ENCODE peak calls at places on chromosome 17, in ten cellular contexts. M is psoas muscle, E is ELR, B is progenitor cell of endocrine pancreas, H is gastrocnemius medialis, Q is cardiac septum, C is globus pallidus, A is COR-L47, V is left colon, S is skeletal muscle cell. P is an unnamed sample.

GRCh38 chr17:80146121-80147034 is 550 bp downstream of the EIF4A3 start:
- DNase-seq in M (no peak), E (peak; percentile 43), B (peak; percentile 32), H (peak; percentile 16), Q (no peak), C (no peak), A (no peak), V (peak; percentile 34), S (no peak), P (no peak)

GRCh38 chr17:75270218-75270965 is 639 bp downstream of the MIF4GD start:
- DNase-seq in M (peak; percentile 82), E (peak; percentile 83), B (peak; percentile 46), H (peak; percentile 93), Q (peak; percentile 86), C (peak; percentile 54), A (peak; percentile 36), V (peak; percentile 75), S (peak; percentile 43), P (no peak)

GRCh38 chr17:5715478-5715877 is 131.2 kb upstream of the NLRP1 start:
- DNase-seq in M (no peak), E (no peak), B (no peak), H (no peak), Q (no peak), C (peak; percentile 27), A (no peak), V (no peak), S (no peak), P (no peak)

GRCh38 chr17:37791434-37791833 is 46.6 kb upstream of the HNF1B start:
- DNase-seq in M (no peak), E (peak; percentile 37), B (no peak), H (no peak), Q (no peak), C (no peak), A (no peak), V (no peak), S (no peak), P (no peak)

GRCh38 chr17:77734371-77735050 is 224.0 kb upstream of the TNRC6C start:
- DNase-seq in M (peak; percentile 92), E (peak; percentile 36), B (peak; percentile 8), H (peak; percentile 72), Q (peak; percentile 94), C (peak; percentile 93), A (peak; percentile 89), V (peak; percentile 86), S (peak; percentile 12), P (no peak)

GRCh38 chr17:4555863-4556646 is 871 bp upstream of the MYBBP1A start:
- DNase-seq in M (no peak), E (no peak), B (no peak), H (no peak), Q (no peak), C (no peak), A (no peak), V (no peak), S (no peak), P (no peak)

GRCh38 chr17:73249700-73250099 is 12.0 kb downstream of the CPSF4L start:
- DNase-seq in M (no peak), E (no peak), B (no peak), H (no peak), Q (peak; percentile 2), C (no peak), A (no peak), V (no peak), S (no peak), P (no peak)

GRCh38 chr17:74864866-74865395 is 5.2 kb upstream of the GRIN2C start:
- DNase-seq in M (peak; percentile 75), E (peak; percentile 75), B (peak; percentile 77), H (peak; percentile 67), Q (peak; percentile 89), C (peak; percentile 75), A (peak; percentile 59), V (no peak), S (no peak), P (no peak)

GRCh38 chr17:41403409-41404023 is 6.1 kb upstream of the KRT31 start:
- DNase-seq in M (no peak), E (peak; percentile 58), B (no peak), H (no peak), Q (no peak), C (no peak), A (no peak), V (no peak), S (no peak), P (no peak)

GRCh38 chr17:8153550-8153956 is 1.3 kb upstream of the PER1 start:
- DNase-seq in M (peak; percentile 86), E (peak; percentile 96), B (no peak), H (peak; percentile 86), Q (peak; percentile 85), C (peak; percentile 78), A (no peak), V (peak; percentile 93), S (peak; percentile 96), P (no peak)

GRCh38 chr17:9356488-9356911 is 219.1 kb downstream of the STX8 start:
- DNase-seq in M (no peak), E (no peak), B (no peak), H (peak; percentile 24), Q (no peak), C (peak; percentile 59), A (no peak), V (no peak), S (no peak), P (no peak)

GRCh38 chr17:28957992-28958355 is 6.7 kb upstream of the PHF12 start:
- DNase-seq in M (no peak), E (no peak), B (no peak), H (no peak), Q (no peak), C (no peak), A (no peak), V (no peak), S (no peak), P (no peak)

GRCh38 chr17:8359769-8360168 is 16.7 kb downstream of the KRABD2 start:
- DNase-seq in M (no peak), E (peak; percentile 89), B (no peak), H (no peak), Q (no peak), C (peak; percentile 64), A (no peak), V (no peak), S (peak; percentile 87), P (no peak)

GRCh38 chr17:58643147-58643546 is 48.7 kb downstream of the TEX14 start:
- DNase-seq in M (no peak), E (peak; percentile 87), B (no peak), H (no peak), Q (no peak), C (no peak), A (no peak), V (no peak), S (peak; percentile 43), P (no peak)

GRCh38 chr17:57811633-57812280 is 38.1 kb downstream of the MRPS23 start:
- DNase-seq in M (no peak), E (no peak), B (no peak), H (no peak), Q (no peak), C (no peak), A (peak; percentile 67), V (no peak), S (no peak), P (no peak)

GRCh38 chr17:76667786-76668453 is 24.4 kb upstream of the ST6GALNAC1 start:
- DNase-seq in M (no peak), E (no peak), B (no peak), H (no peak), Q (no peak), C (no peak), A (no peak), V (peak; percentile 18), S (no peak), P (no peak)

GRCh38 chr17:40190197-40191021 is 13.1 kb downstream of the RAPGEFL1 start:
- DNase-seq in M (no peak), E (peak; percentile 63), B (peak; percentile 21), H (no peak), Q (no peak), C (no peak), A (peak; percentile 59), V (no peak), S (no peak), P (no peak)